ENCODE peak calls at places on chromosomes 5 and 9, in eight cellular contexts. B is AG10803, A is activated T-cell treated with anti-CD3 and anti-CD28 coated beads for 4 hours, Y is dermis blood vessel endothelial cell, D is Kasumi-1, Z is Caki2, J is body of pancreas, F is brain microvascular endothelial cell. X is an unnamed sample.
A peak's percentile ranks its signal among the peaks of the same experiment; 100 is the strongest.

GRCh38 chr9:18861599-18862546 is 171.1 kb downstream of the SAXO1 start:
- DNase-seq in Z (no peak), B (peak; percentile 83), D (no peak), A (no peak), J (no peak), F (peak; percentile 70), Y (peak; percentile 76), X (no peak)

GRCh38 chr9:89564257-89564878 is 40.4 kb upstream of the GADD45G start:
- DNase-seq in Z (peak; percentile 75), J (no peak), F (peak; percentile 32), Y (peak; percentile 53), A (no peak), D (peak; percentile 9), B (no peak), X (peak; percentile 87)

GRCh38 chr9:129026442-129027223 is 1.5 kb downstream of the SH3GLB2 start:
- DNase-seq in Y (no peak), F (no peak), Z (no peak), J (peak; percentile 78), D (no peak), A (no peak), B (peak; percentile 20), X (no peak)

GRCh38 chr5:145908206-145908945 is 28.0 kb upstream of the SH3RF2 start:
- DNase-seq in A (no peak), Z (no peak), Y (peak; percentile 8), D (no peak), J (no peak), B (no peak), F (no peak), X (no peak)

GRCh38 chr5:17314907-17315471 is 97.6 kb downstream of the BASP1 start:
- DNase-seq in J (no peak), B (peak; percentile 55), A (no peak), D (peak; percentile 14), Z (no peak), Y (no peak), F (no peak), X (no peak)

GRCh38 chr9:35294066-35294465 is 132.3 kb downstream of the UNC13B start:
- DNase-seq in A (no peak), F (no peak), Z (no peak), D (no peak), J (no peak), Y (no peak), B (no peak), X (no peak)

GRCh38 chr9:35618854-35619799 is 914 bp upstream of the CD72 start:
- DNase-seq in Y (no peak), A (no peak), B (no peak), D (peak; percentile 39), F (no peak), Z (no peak), J (no peak), X (peak; percentile 60)

GRCh38 chr9:21077842-21078241 is at the start of gene IFNB1:
- DNase-seq in D (no peak), Z (no peak), B (no peak), Y (no peak), J (no peak), A (no peak), F (no peak), X (no peak)

GRCh38 chr9:98356953-98357352 is 101.5 kb upstream of the TBC1D2 start:
- DNase-seq in A (no peak), B (no peak), Z (no peak), F (peak; percentile 58), J (no peak), Y (peak; percentile 77), D (no peak), X (no peak)

GRCh38 chr5:163473613-163474243 is 13.3 kb downstream of the HMMR start:
- DNase-seq in D (peak; percentile 52), Z (no peak), B (peak; percentile 26), A (no peak), Y (peak; percentile 41), F (no peak), J (no peak), X (peak; percentile 21)

GRCh38 chr9:134295101-134295745 is 31.0 kb upstream of the RXRA start:
- DNase-seq in A (no peak), D (no peak), J (no peak), Y (no peak), F (no peak), Z (no peak), B (no peak), X (no peak)

GRCh38 chr9:96486351-96487029 is 36.5 kb downstream of the HABP4 start:
- DNase-seq in Z (no peak), F (peak; percentile 78), Y (peak; percentile 7), B (peak; percentile 89), D (no peak), A (no peak), J (peak; percentile 67), X (no peak)

GRCh38 chr9:136216541-136217240 is 11.8 kb upstream of the LHX3 start:
- DNase-seq in B (no peak), Z (no peak), Y (no peak), D (no peak), J (no peak), F (no peak), A (no peak), X (no peak)

GRCh38 chr5:89060768-89061167 is 177.8 kb upstream of the MEF2C start:
- DNase-seq in B (no peak), Y (no peak), D (no peak), F (no peak), Z (no peak), J (no peak), A (no peak), X (no peak)

GRCh38 chr9:91900057-91900816 is 49.8 kb downstream of the ROR2 start:
- DNase-seq in J (no peak), B (no peak), Y (no peak), Z (no peak), A (no peak), D (no peak), F (no peak), X (no peak)

GRCh38 chr5:147690595-147690994 is 91.9 kb downstream of the JAKMIP2 start:
- DNase-seq in J (peak; percentile 22), Y (no peak), B (no peak), F (no peak), Z (no peak), A (no peak), D (no peak), X (no peak)

GRCh38 chr5:77898385-77898784 is 122.2 kb upstream of the TBCA start:
- DNase-seq in B (no peak), J (no peak), A (no peak), D (no peak), F (no peak), Z (no peak), Y (no peak), X (no peak)

GRCh38 chr5:40736103-40736875 is 19.5 kb downstream of the TTC33 start:
- DNase-seq in A (no peak), J (no peak), F (peak; percentile 57), Y (peak; percentile 83), D (peak; percentile 65), Z (peak; percentile 54), B (peak; percentile 54), X (peak; percentile 32)

GRCh38 chr5:71905804-71906711 is 187.0 kb downstream of the CARTPT start:
- DNase-seq in Y (peak; percentile 27), A (no peak), Z (no peak), D (no peak), B (no peak), J (peak; percentile 65), F (no peak), X (no peak)

GRCh38 chr5:103366938-103367549 is 108.5 kb downstream of the MACIR start:
- DNase-seq in D (no peak), B (no peak), J (no peak), F (no peak), A (no peak), Z (no peak), Y (no peak), X (no peak)

GRCh38 chr9:73132034-73132776 is 19.5 kb upstream of the ANXA1 start:
- DNase-seq in Z (peak; percentile 76), A (peak; percentile 46), F (peak; percentile 89), B (peak; percentile 85), J (peak; percentile 59), D (peak; percentile 89), Y (peak; percentile 93), X (peak; percentile 41)

GRCh38 chr5:31193026-31193425 is 460 bp upstream of the CDH6 start:
- DNase-seq in A (no peak), Y (no peak), B (no peak), J (no peak), D (no peak), F (no peak), Z (no peak), X (no peak)

GRCh38 chr5:5822729-5823257 is 400.3 kb downstream of the ICE1 start:
- DNase-seq in A (no peak), Z (no peak), J (no peak), F (no peak), B (no peak), D (no peak), Y (no peak), X (no peak)

GRCh38 chr5:81856948-81857928 is 106.3 kb upstream of the SSBP2 start:
- DNase-seq in J (peak; percentile 75), Y (peak; percentile 53), Z (peak; percentile 6), D (peak; percentile 80), F (no peak), A (no peak), B (no peak), X (no peak)

GRCh38 chr5:167998148-167998767 is 293.2 kb upstream of the WWC1 start:
- DNase-seq in A (no peak), D (no peak), Y (no peak), J (no peak), F (no peak), B (no peak), Z (peak; percentile 12), X (no peak)

X was measured in GM10248.